ENCODE peak calls at places on chromosome 2, in eight cellular contexts. C is endodermal cell, O is aorta, G is heart right ventricle, I is gastrocnemius medialis, V is mammary epithelial cell, R is right cardiac atrium, M is tibial artery. W is an unnamed sample.

GRCh38 chr2:136116111-136116812 is 1.7 kb downstream of the CXCR4 start:
- DNase-seq in C (peak), M (peak), G (peak), V (no peak), I (no peak), R (peak), O (no peak), W (no peak)

GRCh38 chr2:221254281-221254680 is 317.8 kb downstream of the EPHA4 start:
- DNase-seq in R (no peak), O (no peak), M (no peak), I (no peak), G (no peak), C (no peak), V (no peak), W (no peak)

GRCh38 chr2:160114020-160114419 is 51.6 kb upstream of the PLA2R1 start:
- DNase-seq in G (no peak), O (no peak), M (no peak), I (no peak), C (no peak), V (no peak), R (no peak), W (no peak)

GRCh38 chr2:10141736-10142639 is 19.4 kb downstream of the RRM2 start:
- DNase-seq in M (no peak), O (no peak), C (peak), R (no peak), I (no peak), G (peak), V (no peak), W (no peak)

GRCh38 chr2:69309336-69310048 is 77.5 kb downstream of the GFPT1 start:
- DNase-seq in G (peak), O (peak), M (peak), C (peak), V (no peak), I (no peak), R (peak), W (no peak)

GRCh38 chr2:110807520-110807919 is 75.1 kb downstream of the ACOXL start:
- DNase-seq in G (no peak), C (no peak), R (no peak), V (no peak), O (no peak), I (peak), M (no peak), W (no peak)

GRCh38 chr2:151791545-151791944 is 36.7 kb downstream of the ARL5A start:
- DNase-seq in G (no peak), R (no peak), C (no peak), V (no peak), I (no peak), M (no peak), O (no peak), W (no peak)

GRCh38 chr2:205276071-205276777 is 406.1 kb upstream of the NRP2 start:
- DNase-seq in I (no peak), M (no peak), C (peak), V (no peak), R (no peak), G (no peak), O (no peak), W (no peak)

GRCh38 chr2:139142252-139142651 is 362.1 kb upstream of the NXPH2 start:
- DNase-seq in R (no peak), V (peak), O (no peak), M (no peak), C (peak), G (no peak), I (no peak), W (no peak)

GRCh38 chr2:156708051-156708450 is 271.9 kb downstream of the GPD2 start:
- DNase-seq in C (no peak), M (no peak), R (no peak), I (no peak), O (no peak), G (no peak), V (peak), W (no peak)

GRCh38 chr2:234741976-234742375 is 209.8 kb upstream of the SH3BP4 start:
- DNase-seq in C (no peak), I (no peak), G (no peak), M (no peak), O (no peak), R (no peak), V (no peak), W (no peak)

GRCh38 chr2:241180495-241180894 is 8.0 kb upstream of the ANO7 start:
- DNase-seq in V (no peak), O (no peak), I (no peak), G (no peak), C (peak), M (no peak), R (no peak), W (peak)

GRCh38 chr2:217741381-217741955 is 261.3 kb downstream of the TNS1 start:
- DNase-seq in C (peak), O (no peak), R (no peak), I (no peak), V (no peak), G (no peak), M (no peak), W (no peak)

GRCh38 chr2:9753665-9754531 is 89.4 kb upstream of the TAF1B start:
- DNase-seq in M (peak), I (no peak), V (peak), R (no peak), O (no peak), C (peak), G (no peak), W (no peak)

GRCh38 chr2:228446732-228447131 is 265.2 kb upstream of the SPHKAP start:
- DNase-seq in M (no peak), I (no peak), C (no peak), G (no peak), V (no peak), O (no peak), R (no peak), W (no peak)

GRCh38 chr2:119225084-119225864 is 1.6 kb downstream of the STEAP3 start:
- DNase-seq in M (no peak), G (no peak), V (no peak), R (no peak), I (no peak), O (no peak), C (peak), W (no peak)

GRCh38 chr2:121974919-121975654 is 219.6 kb downstream of the TSN start:
- DNase-seq in V (peak), M (peak), C (peak), G (peak), R (peak), O (no peak), I (no peak), W (no peak)
- H3K27ac ChIP-seq in V (no peak), M (no peak), C (no peak), G (no peak), R (no peak), O (no peak), I (no peak), W (peak)

GRCh38 chr2:239318790-239319189 is 82.0 kb downstream of the HDAC4 start:
- DNase-seq in R (no peak), I (no peak), M (peak), V (no peak), O (no peak), G (no peak), C (peak), W (peak)
- H3K4me3 ChIP-seq in R (peak), I (peak), M (peak), V (no peak), O (no peak), G (peak), C (no peak), W (peak)

GRCh38 chr2:112147382-112147781 is 9.2 kb downstream of the FBLN7 start:
- DNase-seq in V (no peak), C (no peak), I (no peak), R (peak), M (no peak), O (peak), G (peak), W (no peak)
- H3K27ac ChIP-seq in V (no peak), C (no peak), I (no peak), R (no peak), M (no peak), O (no peak), G (peak), W (no peak)

GRCh38 chr2:176074919-176075425 is 8.8 kb downstream of the EVX2 start:
- DNase-seq in G (no peak), O (no peak), V (no peak), R (no peak), I (no peak), C (no peak), M (no peak), W (no peak)
- H3K4me3 ChIP-seq in G (no peak), O (no peak), V (no peak), R (no peak), I (no peak), C (peak), M (no peak), W (no peak)

DNA sequence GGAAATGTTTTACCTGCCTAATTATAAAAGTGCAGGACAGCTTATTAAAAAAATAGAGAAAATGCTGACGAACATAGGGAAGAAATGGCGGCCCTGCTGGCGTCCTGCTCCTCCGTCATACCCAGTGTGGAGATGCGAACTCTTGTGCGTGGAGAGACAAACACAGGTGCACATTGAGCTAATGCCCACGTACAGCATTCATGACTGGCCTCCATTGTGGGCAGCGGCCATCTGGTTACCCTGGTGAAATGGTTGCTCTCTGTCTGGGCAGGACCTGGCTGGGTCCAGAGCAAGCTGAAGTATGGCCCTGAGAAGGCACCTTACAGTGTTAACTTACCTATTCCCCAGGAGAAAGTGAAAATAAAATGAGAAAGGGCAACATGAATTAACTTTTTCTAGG is 16.4 kb downstream of the ALLC start:
- DNase-seq in I (no peak), R (no peak), V (no peak), O (no peak), M (no peak), C (no peak), G (no peak), W (no peak)
- H3K27ac ChIP-seq in I (no peak), R (no peak), V (no peak), O (no peak), M (no peak), C (no peak), G (no peak), W (no peak)

GRCh38 chr2:172102858-172103359 is at the start of gene DLX2:
- DNase-seq in O (peak), M (peak), R (peak), V (peak), G (peak), I (peak), C (peak), W (no peak)

GRCh38 chr2:172107690-172108586 is 5.2 kb upstream of the DLX2 start:
- DNase-seq in I (no peak), O (no peak), G (no peak), R (no peak), M (no peak), V (no peak), C (peak), W (no peak)

GRCh38 chr2:172106128-172106961 is 3.6 kb upstream of the DLX2 start:
- DNase-seq in M (no peak), R (no peak), C (peak), I (no peak), O (no peak), G (no peak), V (no peak), W (no peak)

GRCh38 chr2:172103471-172104292 is 982 bp upstream of the DLX2 start:
- DNase-seq in C (peak), I (peak), M (peak), V (peak), O (peak), G (peak), R (peak), W (no peak)

DNA sequence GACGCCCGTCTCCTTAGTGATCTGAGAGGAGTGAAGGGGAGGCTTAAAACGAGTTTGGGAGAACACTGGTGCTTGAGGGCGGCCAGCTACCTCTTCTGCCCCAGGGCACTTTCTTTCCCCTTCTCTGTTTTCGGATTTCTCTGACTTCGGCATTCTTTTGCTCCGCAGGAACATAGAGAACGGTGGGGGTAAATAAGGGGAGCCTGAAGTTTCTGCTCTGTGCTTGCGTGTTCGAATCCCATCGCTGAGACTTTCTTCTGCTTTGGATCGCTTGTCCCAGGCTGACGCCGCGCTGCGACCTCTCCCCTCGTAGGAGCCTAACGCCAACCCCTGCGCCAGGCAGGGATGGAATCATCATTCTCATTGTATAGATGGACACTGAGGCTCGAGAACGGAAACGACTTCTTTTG is 3.0 kb upstream of the DLX2 start:
- DNase-seq in R (no peak), O (no peak), V (no peak), M (no peak), C (no peak), I (no peak), G (no peak), W (no peak)
- H3K4me3 ChIP-seq in R (no peak), O (no peak), V (no peak), M (no peak), C (peak), I (no peak), G (no peak), W (peak)

GRCh38 chr2:70516596-70516995 is 37.0 kb downstream of the TGFA start:
- DNase-seq in V (peak), I (no peak), O (no peak), C (peak), M (no peak), R (no peak), G (no peak), W (no peak)
- H3K27ac ChIP-seq in V (no peak), I (no peak), O (no peak), C (no peak), M (no peak), R (no peak), G (no peak), W (no peak)

DNA sequence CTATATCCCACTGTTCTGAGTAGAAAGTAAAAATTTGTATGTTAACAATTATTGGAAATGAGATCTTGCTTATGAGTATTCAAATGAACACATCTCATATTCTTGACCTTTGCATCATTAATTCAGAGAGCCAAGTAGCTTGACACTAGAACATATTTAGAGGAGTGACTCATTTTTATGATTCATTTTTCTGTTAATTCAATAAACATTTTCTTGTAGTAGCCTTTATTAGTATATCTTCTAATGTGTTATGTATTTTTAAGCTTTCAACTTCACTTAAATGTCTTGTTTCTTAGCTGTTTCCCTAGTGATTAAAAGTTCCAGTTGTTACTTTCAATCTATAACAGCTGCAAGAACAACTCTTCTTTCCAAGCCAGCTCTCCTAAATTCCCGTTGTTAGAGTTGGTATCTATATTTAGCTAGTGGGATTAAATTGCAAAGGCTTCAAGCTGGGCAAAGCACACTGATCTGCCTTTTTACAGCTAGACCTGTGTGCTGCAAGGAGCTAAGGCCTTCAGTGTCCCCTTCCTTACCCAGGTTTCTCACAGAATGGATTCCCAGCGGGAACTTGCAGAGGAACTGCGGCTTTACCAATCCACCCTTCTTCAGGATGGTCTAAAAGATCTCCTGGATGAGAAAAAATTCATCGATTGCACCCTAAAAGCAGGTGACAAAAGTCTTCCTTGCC is at the start of gene KLHL41:
- DNase-seq in G (no peak), R (no peak), C (no peak), O (no peak), V (peak), M (no peak), I (peak), W (no peak)
- H3K4me3 ChIP-seq in G (peak), R (peak), C (no peak), O (no peak), V (no peak), M (no peak), I (peak), W (no peak)

GRCh38 chr2:238059505-238059904 is 1.3 kb upstream of the SCLY start:
- DNase-seq in V (no peak), O (no peak), G (no peak), I (no peak), C (no peak), R (no peak), M (no peak), W (no peak)
- H3K27ac ChIP-seq in V (no peak), O (no peak), G (peak), I (no peak), C (no peak), R (no peak), M (no peak), W (no peak)